ENCODE peak calls at places on chromosomes 5 and 9, in five cellular contexts. L is IMR-90, U is neuronal stem cell, G is H1, D is mesenchymal stem cell. X is an unnamed sample.

GRCh38 chr5:157370967-157371366 is 89.0 kb upstream of the NIPAL4 start:
- DNase-seq in L (peak), D (peak), G (no peak), U (no peak), X (no peak)

GRCh38 chr5:92916036-92916435 is 665.0 kb downstream of the NR2F1-AS1 start:
- DNase-seq in G (no peak), U (no peak), L (peak), D (peak), X (no peak)

GRCh38 chr9:130870491-130871381 is 25.9 kb downstream of the QRFP start:
- DNase-seq in D (no peak), L (no peak), G (no peak), U (no peak), X (no peak)

GRCh38 chr5:56019306-56020272 is 24.8 kb upstream of the IL6ST start:
- DNase-seq in G (no peak), L (peak), D (peak), U (no peak), X (no peak)

GRCh38 chr9:120857481-120857880 is 14.8 kb upstream of the PSMD5 start:
- DNase-seq in G (no peak), L (no peak), U (no peak), D (no peak), X (no peak)

GRCh38 chr5:42390115-42390514 is 33.1 kb upstream of the GHR start:
- DNase-seq in U (no peak), G (no peak), L (no peak), D (no peak), X (no peak)

GRCh38 chr9:96236854-96237545 is 65.0 kb downstream of the HSD17B3 start:
- DNase-seq in U (no peak), L (no peak), D (no peak), G (no peak), X (no peak)

GRCh38 chr5:72661405-72661804 is 154.2 kb upstream of the ZNF366 start:
- DNase-seq in L (peak), D (peak), G (no peak), U (no peak), X (no peak)

GRCh38 chr5:14407746-14408175 is 173.8 kb upstream of the OTULINL start:
- DNase-seq in D (peak), G (no peak), U (no peak), L (no peak), X (no peak)

GRCh38 chr5:67826296-67826695 is 389.3 kb upstream of the PIK3R1 start:
- DNase-seq in L (no peak), G (no peak), U (no peak), D (no peak), X (no peak)

GRCh38 chr5:54610197-54610898 is 92.8 kb downstream of the SNX18 start:
- DNase-seq in L (no peak), U (no peak), D (peak), G (no peak), X (no peak)

GRCh38 chr9:137387034-137387890 is 35.7 kb downstream of the EXD3 start:
- DNase-seq in L (no peak), D (no peak), G (no peak), U (no peak), X (no peak)

GRCh38 chr9:97983524-97984187 is 515 bp downstream of the ANP32B start:
- DNase-seq in G (peak), U (no peak), D (peak), L (peak), X (peak)

GRCh38 chr5:14134086-14134485 is 9.1 kb upstream of the TRIO start:
- DNase-seq in L (no peak), U (no peak), D (no peak), G (no peak), X (no peak)

GRCh38 chr5:8826491-8826890 is 719.4 kb downstream of the SEMA5A start:
- DNase-seq in L (no peak), D (no peak), U (no peak), G (no peak), X (no peak)

GRCh38 chr9:121771418-121771817 is 120.0 kb downstream of the DAB2IP start:
- DNase-seq in U (no peak), D (peak), G (no peak), L (no peak), X (no peak)

GRCh38 chr5:110852053-110852452 is 113.2 kb downstream of the SLC25A46 start:
- DNase-seq in G (no peak), D (no peak), L (no peak), U (no peak), X (no peak)

GRCh38 chr9:93450817-93451761 is at the start of gene FAM120A:
- DNase-seq in U (peak), G (peak), L (peak), D (peak), X (peak)

GRCh38 chr5:154761062-154761740 is 6.0 kb downstream of the LARP1 start:
- DNase-seq in G (no peak), D (no peak), L (no peak), U (no peak), X (no peak)

GRCh38 chr5:154758501-154758900 is 3.3 kb downstream of the LARP1 start:
- DNase-seq in D (peak), G (no peak), L (peak), U (no peak), X (no peak)

GRCh38 chr5:154756871-154757646 is 1.9 kb downstream of the LARP1 start:
- DNase-seq in U (peak), D (peak), G (no peak), L (peak), X (no peak)

GRCh38 chr5:154757647-154758406 is 2.6 kb downstream of the LARP1 start:
- DNase-seq in U (no peak), D (peak), L (peak), G (no peak), X (no peak)

GRCh38 chr5:154758977-154759376 is 3.8 kb downstream of the LARP1 start:
- DNase-seq in U (no peak), G (no peak), L (no peak), D (no peak), X (no peak)
- H3K9ac ChIP-seq in U (no peak), G (no peak), L (no peak), D (peak), X (peak)

GRCh38 chr5:145499483-145499882 is 335.7 kb downstream of the PRELID2 start:
- DNase-seq in L (peak), G (no peak), U (no peak), D (peak), X (no peak)
- H4K91ac ChIP-seq in L (peak), G (no peak), U (no peak), D (no peak), X (no peak)

DNA sequence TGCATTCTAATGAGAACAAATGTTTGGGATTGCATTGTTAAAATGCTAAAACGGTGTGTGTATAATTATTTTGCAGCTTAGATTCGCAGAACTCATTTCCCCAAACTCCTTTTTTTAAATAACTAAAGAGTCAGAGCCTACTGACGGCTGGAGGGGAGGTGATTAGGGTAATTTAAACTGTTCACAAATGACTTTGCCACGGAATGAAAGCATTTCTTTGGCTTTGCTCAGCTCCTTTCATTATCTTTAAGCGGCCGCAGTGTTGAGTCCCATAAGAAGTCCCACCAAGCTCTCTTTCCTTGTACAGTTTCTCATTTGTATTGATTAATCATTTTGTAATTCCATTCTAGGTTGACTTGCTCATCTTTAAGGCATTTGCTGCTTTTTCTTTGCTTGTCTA is 1632.8 kb downstream of the MAT2B start:
- DNase-seq in G (no peak), U (peak), L (no peak), D (peak), X (no peak)
- H3K9ac ChIP-seq in G (no peak), U (no peak), L (no peak), D (no peak), X (no peak)

DNA sequence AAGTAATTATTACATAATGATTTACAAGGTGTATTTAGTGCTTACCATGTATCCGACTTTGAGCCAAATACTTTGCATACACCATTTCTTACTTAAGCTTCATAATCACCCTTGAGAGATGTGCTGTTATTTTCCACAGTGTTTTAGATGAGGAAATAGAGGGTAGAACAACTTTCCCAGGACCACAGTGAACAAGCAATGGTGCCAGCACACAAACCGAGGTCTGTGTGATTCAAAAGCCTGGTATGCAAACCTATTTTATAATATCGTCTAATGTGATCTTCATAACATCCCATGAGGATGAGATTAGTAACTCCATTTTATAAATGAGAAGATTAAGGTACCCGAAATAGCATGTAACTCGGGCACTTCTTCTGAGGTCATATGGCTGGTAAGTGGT is 294.7 kb downstream of the NSG2 start:
- DNase-seq in D (no peak), U (no peak), L (peak), G (no peak), X (no peak)
- H4K91ac ChIP-seq in D (no peak), U (no peak), L (no peak), G (no peak), X (no peak)

GRCh38 chr5:95810305-95811125 is 12.0 kb downstream of the GLRX start:
- DNase-seq in G (no peak), D (peak), L (peak), U (no peak), X (no peak)
- H3K9ac ChIP-seq in G (no peak), D (peak), L (peak), U (no peak), X (no peak)

DNA sequence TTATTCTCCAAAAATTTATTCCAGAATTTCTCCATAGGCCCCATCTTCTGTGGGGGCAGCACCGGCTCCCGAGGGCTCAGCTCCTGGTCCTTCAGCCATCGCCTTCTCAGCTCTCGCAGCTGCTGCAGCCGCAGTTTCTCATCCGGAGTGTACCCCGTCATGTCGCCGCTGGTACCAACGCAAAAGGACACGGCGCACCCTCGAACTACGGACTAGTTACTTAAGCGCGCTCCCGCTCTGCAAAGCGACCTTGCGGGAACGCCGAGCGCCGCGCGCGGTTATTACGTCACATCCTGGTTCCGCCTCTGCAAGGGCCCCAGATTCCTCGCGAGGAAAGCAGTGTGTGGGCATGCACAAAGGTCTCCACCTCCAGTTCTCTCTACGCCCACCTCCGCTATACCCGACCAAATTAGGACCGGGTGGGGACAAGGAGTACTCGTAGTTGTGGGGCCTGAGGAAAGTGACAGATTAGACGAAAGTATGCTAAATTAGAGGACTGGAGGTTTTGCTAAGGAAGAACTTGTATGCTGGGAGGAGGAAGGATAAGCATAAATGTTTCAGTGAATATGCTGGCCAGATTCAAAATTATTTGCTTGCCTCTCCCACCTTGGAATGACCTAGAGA is at the start of gene NDUFB6:
- DNase-seq in L (peak), G (peak), D (peak), U (peak), X (peak)
- H4K91ac ChIP-seq in L (peak), G (peak), D (no peak), U (no peak), X (no peak)

GRCh38 chr5:134314443-134314842 is 52.5 kb downstream of the CDKL3 start:
- DNase-seq in D (no peak), G (no peak), U (no peak), L (no peak), X (no peak)

DNA sequence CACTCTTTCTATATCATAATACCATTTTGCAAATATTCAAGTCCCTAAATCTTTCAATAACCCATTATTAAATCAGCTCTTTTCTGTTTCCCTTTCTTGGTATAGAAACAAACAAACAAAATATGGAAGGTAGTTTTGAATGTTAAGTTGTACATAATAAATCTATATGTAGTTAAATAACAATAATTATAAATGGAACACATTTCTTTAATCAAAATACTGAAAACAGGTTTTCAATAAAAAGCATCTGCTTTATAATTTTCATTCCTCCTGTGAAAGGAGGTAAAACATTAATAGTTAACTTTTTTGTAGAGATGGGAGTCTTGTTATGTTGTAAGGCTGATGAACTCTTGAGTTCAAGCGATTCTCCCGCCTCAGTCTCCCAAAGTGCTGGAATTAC is 54.2 kb downstream of the CDKL3 start:
- DNase-seq in U (no peak), L (no peak), D (no peak), G (no peak), X (no peak)
- H3K9ac ChIP-seq in U (no peak), L (no peak), D (no peak), G (no peak), X (no peak)

DNA sequence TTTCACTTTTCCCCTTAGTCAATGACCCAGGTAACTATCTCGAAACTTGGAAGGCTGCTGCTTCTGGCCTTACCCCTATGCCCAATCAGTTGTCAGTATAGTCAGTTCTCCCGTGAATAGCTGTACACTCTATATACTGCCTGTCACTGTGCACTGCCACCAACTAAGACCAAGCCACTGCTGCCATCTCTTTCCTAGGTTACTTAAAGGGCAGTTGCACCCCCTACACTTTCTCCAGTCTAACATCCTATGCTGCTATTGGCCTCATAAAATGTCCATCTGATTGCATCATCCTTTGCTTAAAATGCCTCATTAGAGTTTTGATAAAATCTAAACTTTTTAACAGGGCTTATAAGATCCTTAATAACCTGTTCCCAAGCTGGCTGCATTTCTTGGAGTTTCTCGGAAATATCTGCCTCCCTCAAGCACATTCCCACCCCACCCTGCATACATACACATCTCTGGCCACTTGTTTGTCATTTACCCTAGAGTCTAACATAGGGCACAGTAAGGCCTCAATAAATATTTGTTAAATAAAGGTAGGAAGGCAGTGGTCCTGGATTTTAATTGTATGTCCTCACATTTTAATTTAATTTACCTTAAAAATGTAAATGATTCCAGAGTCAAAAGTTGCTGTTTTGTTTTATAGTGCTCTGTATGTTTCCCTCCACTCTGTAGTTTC is 32.7 kb upstream of the TNFAIP8 start:
- DNase-seq in G (no peak), L (peak), D (no peak), U (no peak), X (no peak)
- H4K91ac ChIP-seq in G (peak), L (peak), D (no peak), U (no peak), X (no peak)